ENCODE peak calls at places on chromosomes 7 and 10, in seven cellular contexts. One of them, this sample, is unnamed.

GRCh38 chr7:7943951-7944350 is 24.6 kb upstream of the GLCCI1 start:
- DNase-seq in CD4-positive, alpha-beta memory T cell: no peak
- DNase-seq in CD8-positive, alpha-beta T cell: no peak
- DNase-seq in amygdala: no peak
- DNase-seq in activated CD4-positive, alpha-beta T cell treated with anti-CD3 and anti-CD28 coated beads for 24 hours: no peak
- DNase-seq in activated T-cell treated with anti-CD3 and anti-CD28 coated beads for 1 hour: no peak
- DNase-seq in fibroblast of lung: no peak
- DNase-seq in this sample: no peak

GRCh38 chr7:37571806-37572205 is 111.8 kb upstream of the GPR141 start:
- DNase-seq in activated T-cell treated with anti-CD3 and anti-CD28 coated beads for 1 hour: no peak
- DNase-seq in CD8-positive, alpha-beta T cell: no peak
- DNase-seq in CD4-positive, alpha-beta memory T cell: no peak
- DNase-seq in fibroblast of lung: no peak
- DNase-seq in amygdala: no peak
- DNase-seq in activated CD4-positive, alpha-beta T cell treated with anti-CD3 and anti-CD28 coated beads for 24 hours: no peak
- DNase-seq in this sample: no peak

GRCh38 chr10:88076027-88076880 is 212.8 kb downstream of the PTEN start:
- DNase-seq in CD8-positive, alpha-beta T cell: no peak
- DNase-seq in activated CD4-positive, alpha-beta T cell treated with anti-CD3 and anti-CD28 coated beads for 24 hours: no peak
- DNase-seq in amygdala: no peak
- DNase-seq in activated T-cell treated with anti-CD3 and anti-CD28 coated beads for 1 hour: no peak
- DNase-seq in CD4-positive, alpha-beta memory T cell: no peak
- DNase-seq in fibroblast of lung: peak; percentile 17
- DNase-seq in this sample: no peak

GRCh38 chr7:80584778-80585177 is 53.7 kb upstream of the CD36 start:
- DNase-seq in amygdala: no peak
- DNase-seq in activated CD4-positive, alpha-beta T cell treated with anti-CD3 and anti-CD28 coated beads for 24 hours: no peak
- DNase-seq in activated T-cell treated with anti-CD3 and anti-CD28 coated beads for 1 hour: no peak
- DNase-seq in CD4-positive, alpha-beta memory T cell: no peak
- DNase-seq in CD8-positive, alpha-beta T cell: no peak
- DNase-seq in fibroblast of lung: peak; percentile 35
- DNase-seq in this sample: no peak

GRCh38 chr7:100865372-100865911 is 1.7 kb upstream of the TRIP6 start:
- DNase-seq in activated CD4-positive, alpha-beta T cell treated with anti-CD3 and anti-CD28 coated beads for 24 hours: no peak
- DNase-seq in fibroblast of lung: peak; percentile 82
- DNase-seq in CD8-positive, alpha-beta T cell: no peak
- DNase-seq in amygdala: no peak
- DNase-seq in activated T-cell treated with anti-CD3 and anti-CD28 coated beads for 1 hour: no peak
- DNase-seq in CD4-positive, alpha-beta memory T cell: no peak
- DNase-seq in this sample: no peak

GRCh38 chr7:81075150-81075549 is 156.3 kb upstream of the SEMA3C start:
- DNase-seq in activated T-cell treated with anti-CD3 and anti-CD28 coated beads for 1 hour: no peak
- DNase-seq in fibroblast of lung: peak; percentile 81
- DNase-seq in amygdala: no peak
- DNase-seq in activated CD4-positive, alpha-beta T cell treated with anti-CD3 and anti-CD28 coated beads for 24 hours: no peak
- DNase-seq in CD4-positive, alpha-beta memory T cell: no peak
- DNase-seq in CD8-positive, alpha-beta T cell: no peak
- DNase-seq in this sample: no peak

GRCh38 chr7:136018104-136018503 is 40.9 kb upstream of the MTPN start:
- DNase-seq in CD4-positive, alpha-beta memory T cell: no peak
- DNase-seq in amygdala: no peak
- DNase-seq in fibroblast of lung: peak; percentile 35
- DNase-seq in CD8-positive, alpha-beta T cell: no peak
- DNase-seq in activated CD4-positive, alpha-beta T cell treated with anti-CD3 and anti-CD28 coated beads for 24 hours: no peak
- DNase-seq in activated T-cell treated with anti-CD3 and anti-CD28 coated beads for 1 hour: no peak
- DNase-seq in this sample: no peak

GRCh38 chr7:102828291-102828690 is 79.5 kb downstream of the FAM185A start:
- DNase-seq in activated CD4-positive, alpha-beta T cell treated with anti-CD3 and anti-CD28 coated beads for 24 hours: no peak
- DNase-seq in activated T-cell treated with anti-CD3 and anti-CD28 coated beads for 1 hour: no peak
- DNase-seq in amygdala: no peak
- DNase-seq in CD8-positive, alpha-beta T cell: no peak
- DNase-seq in CD4-positive, alpha-beta memory T cell: no peak
- DNase-seq in fibroblast of lung: no peak
- DNase-seq in this sample: no peak

GRCh38 chr7:150357771-150358427 is 10.7 kb upstream of the REPIN1 start:
- DNase-seq in CD8-positive, alpha-beta T cell: no peak
- DNase-seq in activated T-cell treated with anti-CD3 and anti-CD28 coated beads for 1 hour: no peak
- DNase-seq in CD4-positive, alpha-beta memory T cell: no peak
- DNase-seq in activated CD4-positive, alpha-beta T cell treated with anti-CD3 and anti-CD28 coated beads for 24 hours: no peak
- DNase-seq in amygdala: no peak
- DNase-seq in fibroblast of lung: peak; percentile 61
- DNase-seq in this sample: no peak

GRCh38 chr10:71419002-71419540 is 22.4 kb downstream of the CDH23 start:
- DNase-seq in amygdala: no peak
- DNase-seq in activated CD4-positive, alpha-beta T cell treated with anti-CD3 and anti-CD28 coated beads for 24 hours: no peak
- DNase-seq in fibroblast of lung: no peak
- DNase-seq in CD4-positive, alpha-beta memory T cell: no peak
- DNase-seq in CD8-positive, alpha-beta T cell: no peak
- DNase-seq in activated T-cell treated with anti-CD3 and anti-CD28 coated beads for 1 hour: no peak
- DNase-seq in this sample: no peak

GRCh38 chr7:66167773-66168367 is 37.3 kb upstream of the TPST1 start:
- DNase-seq in amygdala: no peak
- DNase-seq in activated CD4-positive, alpha-beta T cell treated with anti-CD3 and anti-CD28 coated beads for 24 hours: no peak
- DNase-seq in CD8-positive, alpha-beta T cell: no peak
- DNase-seq in CD4-positive, alpha-beta memory T cell: no peak
- DNase-seq in activated T-cell treated with anti-CD3 and anti-CD28 coated beads for 1 hour: no peak
- DNase-seq in fibroblast of lung: peak; percentile 83
- DNase-seq in this sample: no peak

GRCh38 chr7:134755422-134756022 is 23.9 kb upstream of the CALD1 start:
- DNase-seq in fibroblast of lung: peak; percentile 35
- DNase-seq in activated T-cell treated with anti-CD3 and anti-CD28 coated beads for 1 hour: peak; percentile 26
- DNase-seq in amygdala: no peak
- DNase-seq in CD4-positive, alpha-beta memory T cell: peak; percentile 7
- DNase-seq in CD8-positive, alpha-beta T cell: peak; percentile 44
- DNase-seq in activated CD4-positive, alpha-beta T cell treated with anti-CD3 and anti-CD28 coated beads for 24 hours: no peak
- DNase-seq in this sample: no peak

GRCh38 chr7:98569606-98570337 is 47.3 kb upstream of the NPTX2 start:
- DNase-seq in amygdala: no peak
- DNase-seq in activated T-cell treated with anti-CD3 and anti-CD28 coated beads for 1 hour: no peak
- DNase-seq in fibroblast of lung: no peak
- DNase-seq in CD4-positive, alpha-beta memory T cell: no peak
- DNase-seq in CD8-positive, alpha-beta T cell: no peak
- DNase-seq in activated CD4-positive, alpha-beta T cell treated with anti-CD3 and anti-CD28 coated beads for 24 hours: no peak
- DNase-seq in this sample: no peak

GRCh38 chr7:38034062-38034907 is 113.8 kb downstream of the EPDR1 start:
- DNase-seq in fibroblast of lung: no peak
- DNase-seq in amygdala: no peak
- DNase-seq in activated T-cell treated with anti-CD3 and anti-CD28 coated beads for 1 hour: no peak
- DNase-seq in CD8-positive, alpha-beta T cell: no peak
- DNase-seq in CD4-positive, alpha-beta memory T cell: no peak
- DNase-seq in activated CD4-positive, alpha-beta T cell treated with anti-CD3 and anti-CD28 coated beads for 24 hours: no peak
- DNase-seq in this sample: no peak

GRCh38 chr10:75708060-75708459 is 276.6 kb downstream of the LRMDA start:
- DNase-seq in CD4-positive, alpha-beta memory T cell: no peak
- DNase-seq in activated T-cell treated with anti-CD3 and anti-CD28 coated beads for 1 hour: no peak
- DNase-seq in activated CD4-positive, alpha-beta T cell treated with anti-CD3 and anti-CD28 coated beads for 24 hours: no peak
- DNase-seq in CD8-positive, alpha-beta T cell: no peak
- DNase-seq in fibroblast of lung: no peak
- DNase-seq in amygdala: no peak
- DNase-seq in this sample: no peak

GRCh38 chr10:132926777-132927650 is 15.4 kb downstream of the CFAP46 start:
- DNase-seq in fibroblast of lung: no peak
- DNase-seq in CD8-positive, alpha-beta T cell: no peak
- DNase-seq in CD4-positive, alpha-beta memory T cell: no peak
- DNase-seq in activated CD4-positive, alpha-beta T cell treated with anti-CD3 and anti-CD28 coated beads for 24 hours: no peak
- DNase-seq in amygdala: no peak
- DNase-seq in activated T-cell treated with anti-CD3 and anti-CD28 coated beads for 1 hour: no peak
- DNase-seq in this sample: no peak

GRCh38 chr7:13240349-13240748 is 552.9 kb downstream of the ARL4A start:
- DNase-seq in fibroblast of lung: peak; percentile 76
- DNase-seq in activated T-cell treated with anti-CD3 and anti-CD28 coated beads for 1 hour: no peak
- DNase-seq in activated CD4-positive, alpha-beta T cell treated with anti-CD3 and anti-CD28 coated beads for 24 hours: no peak
- DNase-seq in amygdala: no peak
- DNase-seq in CD4-positive, alpha-beta memory T cell: no peak
- DNase-seq in CD8-positive, alpha-beta T cell: no peak
- DNase-seq in this sample: no peak

GRCh38 chr7:107643407-107643806 is 17.2 kb upstream of the SLC26A4 start:
- DNase-seq in activated CD4-positive, alpha-beta T cell treated with anti-CD3 and anti-CD28 coated beads for 24 hours: no peak
- DNase-seq in amygdala: no peak
- DNase-seq in CD8-positive, alpha-beta T cell: no peak
- DNase-seq in CD4-positive, alpha-beta memory T cell: no peak
- DNase-seq in activated T-cell treated with anti-CD3 and anti-CD28 coated beads for 1 hour: no peak
- DNase-seq in fibroblast of lung: peak; percentile 82
- DNase-seq in this sample: no peak

GRCh38 chr7:14931511-14932215 is 29.1 kb upstream of the DGKB start:
- DNase-seq in amygdala: no peak
- DNase-seq in activated T-cell treated with anti-CD3 and anti-CD28 coated beads for 1 hour: no peak
- DNase-seq in CD4-positive, alpha-beta memory T cell: no peak
- DNase-seq in fibroblast of lung: no peak
- DNase-seq in activated CD4-positive, alpha-beta T cell treated with anti-CD3 and anti-CD28 coated beads for 24 hours: no peak
- DNase-seq in CD8-positive, alpha-beta T cell: no peak
- DNase-seq in this sample: no peak

GRCh38 chr7:45685619-45686240 is 111.6 kb downstream of the ADCY1 start:
- DNase-seq in CD4-positive, alpha-beta memory T cell: no peak
- DNase-seq in CD8-positive, alpha-beta T cell: no peak
- DNase-seq in activated CD4-positive, alpha-beta T cell treated with anti-CD3 and anti-CD28 coated beads for 24 hours: no peak
- DNase-seq in activated T-cell treated with anti-CD3 and anti-CD28 coated beads for 1 hour: no peak
- DNase-seq in fibroblast of lung: no peak
- DNase-seq in amygdala: no peak
- DNase-seq in this sample: no peak

GRCh38 chr7:140899883-140900282 is 24.8 kb downstream of the BRAF start:
- DNase-seq in CD8-positive, alpha-beta T cell: no peak
- DNase-seq in amygdala: no peak
- DNase-seq in fibroblast of lung: no peak
- DNase-seq in CD4-positive, alpha-beta memory T cell: no peak
- DNase-seq in activated CD4-positive, alpha-beta T cell treated with anti-CD3 and anti-CD28 coated beads for 24 hours: no peak
- DNase-seq in activated T-cell treated with anti-CD3 and anti-CD28 coated beads for 1 hour: no peak
- DNase-seq in this sample: no peak

GRCh38 chr10:123663522-123663921 is 2.6 kb upstream of the GPR26 start:
- DNase-seq in activated T-cell treated with anti-CD3 and anti-CD28 coated beads for 1 hour: no peak
- DNase-seq in activated CD4-positive, alpha-beta T cell treated with anti-CD3 and anti-CD28 coated beads for 24 hours: no peak
- DNase-seq in CD4-positive, alpha-beta memory T cell: no peak
- DNase-seq in CD8-positive, alpha-beta T cell: no peak
- DNase-seq in amygdala: no peak
- DNase-seq in fibroblast of lung: no peak
- DNase-seq in this sample: no peak

GRCh38 chr10:974785-975074 is 13.5 kb upstream of the GTPBP4 start:
- DNase-seq in activated T-cell treated with anti-CD3 and anti-CD28 coated beads for 1 hour: no peak
- DNase-seq in CD8-positive, alpha-beta T cell: no peak
- DNase-seq in amygdala: no peak
- DNase-seq in CD4-positive, alpha-beta memory T cell: no peak
- DNase-seq in fibroblast of lung: no peak
- DNase-seq in activated CD4-positive, alpha-beta T cell treated with anti-CD3 and anti-CD28 coated beads for 24 hours: no peak
- DNase-seq in this sample: no peak

GRCh38 chr10:5618829-5619228 is 47.6 kb downstream of the ASB13 start:
- DNase-seq in activated CD4-positive, alpha-beta T cell treated with anti-CD3 and anti-CD28 coated beads for 24 hours: no peak
- DNase-seq in CD8-positive, alpha-beta T cell: no peak
- DNase-seq in activated T-cell treated with anti-CD3 and anti-CD28 coated beads for 1 hour: no peak
- DNase-seq in amygdala: no peak
- DNase-seq in fibroblast of lung: no peak
- DNase-seq in CD4-positive, alpha-beta memory T cell: no peak
- DNase-seq in this sample: no peak

This sample was measured in GM18507.